ENCODE peak calls at places on chromosomes 16 and 17, in nine cellular contexts. T, R, K, C, B, X, Z, P and H are unnamed samples.

GRCh38 chr16:19963306-19963705 is 78.7 kb upstream of the GPRC5B start:
- DNase-seq in X (no peak), K (no peak), P (no peak), Z (no peak), T (no peak), B (no peak), R (no peak), C (no peak), H (no peak)

GRCh38 chr17:61152898-61153297 is 246.7 kb upstream of the TBX2 start:
- DNase-seq in P (no peak), X (no peak), B (no peak), K (no peak), R (no peak), C (no peak), T (no peak), Z (no peak), H (no peak)

GRCh38 chr17:41811549-41812175 is at the start of gene P3H4:
- DNase-seq in Z (peak; percentile 87), B (peak; percentile 70), R (peak; percentile 90), X (peak; percentile 59), C (peak; percentile 93), P (peak; percentile 83), K (peak; percentile 70), T (peak; percentile 72), H (peak; percentile 94)

GRCh38 chr17:2025220-2025621 is at the start of gene RTN4RL1:
- DNase-seq in B (peak; percentile 88), P (peak; percentile 33), Z (peak; percentile 92), T (peak; percentile 42), X (peak; percentile 54), K (peak; percentile 31), C (peak; percentile 87), R (peak; percentile 81), H (no peak)

GRCh38 chr17:49946964-49947584 is 21.9 kb upstream of the DLX4 start:
- DNase-seq in K (no peak), Z (no peak), R (no peak), X (no peak), C (no peak), P (no peak), T (no peak), B (no peak), H (no peak)

GRCh38 chr17:75394332-75394918 is 11.1 kb downstream of the GRB2 start:
- DNase-seq in R (no peak), B (peak; percentile 20), T (no peak), Z (no peak), K (no peak), P (no peak), X (no peak), C (no peak), H (no peak)

GRCh38 chr16:89505204-89506112 is 2.7 kb upstream of the SPG7 start:
- DNase-seq in X (peak; percentile 77), K (peak; percentile 57), B (peak; percentile 90), T (peak; percentile 94), Z (no peak), C (peak; percentile 95), R (peak; percentile 91), P (peak; percentile 92), H (peak; percentile 98)

GRCh38 chr16:31333686-31334649 is 21.0 kb upstream of the ITGAX start:
- DNase-seq in C (no peak), R (peak; percentile 53), K (no peak), Z (peak; percentile 42), X (peak; percentile 29), T (peak; percentile 56), B (peak; percentile 29), P (peak; percentile 30), H (peak; percentile 22)

GRCh38 chr17:78588258-78589030 is 11.2 kb upstream of the DNAH17 start:
- DNase-seq in R (no peak), Z (no peak), X (no peak), C (peak; percentile 59), B (no peak), K (no peak), T (no peak), P (peak; percentile 11), H (no peak)

GRCh38 chr16:65745201-65745600 is 621.3 kb upstream of the CDH5 start:
- DNase-seq in P (no peak), Z (no peak), K (no peak), B (no peak), R (no peak), X (no peak), T (no peak), C (no peak), H (no peak)

GRCh38 chr16:65746941-65747340 is 619.5 kb upstream of the CDH5 start:
- DNase-seq in R (no peak), K (no peak), X (no peak), Z (no peak), T (no peak), C (no peak), B (no peak), P (no peak), H (no peak)

GRCh38 chr16:65744401-65744800 is 622.1 kb upstream of the CDH5 start:
- DNase-seq in P (no peak), Z (no peak), B (no peak), C (no peak), R (no peak), X (no peak), T (no peak), K (no peak), H (no peak)

GRCh38 chr16:65751622-65752598 is 614.6 kb upstream of the CDH5 start:
- DNase-seq in K (no peak), Z (no peak), C (no peak), X (no peak), R (no peak), B (no peak), P (peak; percentile 34), T (no peak), H (no peak)

DNA sequence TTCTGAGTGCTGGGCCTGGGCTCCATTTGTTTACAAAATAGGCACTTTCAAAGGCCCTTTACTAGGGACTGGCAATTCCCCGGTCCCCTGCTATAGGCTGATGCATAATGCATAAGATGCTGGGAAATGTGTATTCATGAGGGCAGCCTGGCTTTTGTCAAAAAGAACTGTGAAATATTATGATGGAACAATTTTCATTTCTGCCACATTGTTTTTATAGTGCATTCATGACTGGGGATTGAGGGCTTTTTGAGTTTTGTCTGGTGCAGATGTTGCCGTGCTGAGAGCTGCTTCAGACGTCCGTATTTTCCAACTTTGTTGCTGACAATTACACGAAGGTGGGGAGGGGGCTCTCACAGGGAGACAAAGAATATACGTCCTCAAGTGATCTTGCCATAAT is 616.9 kb upstream of the CDH5 start:
- DNase-seq in T (no peak), K (no peak), Z (no peak), C (no peak), R (no peak), B (no peak), X (no peak), P (no peak), H (no peak)
- H3K4me3 ChIP-seq in T (no peak overlapping the region), K (no peak overlapping the region), Z (no peak overlapping the region), C (no peak overlapping the region), R (no peak overlapping the region), B (no peak overlapping the region), X (no peak overlapping the region), P (no peak overlapping the region), H (no peak overlapping the region)

DNA sequence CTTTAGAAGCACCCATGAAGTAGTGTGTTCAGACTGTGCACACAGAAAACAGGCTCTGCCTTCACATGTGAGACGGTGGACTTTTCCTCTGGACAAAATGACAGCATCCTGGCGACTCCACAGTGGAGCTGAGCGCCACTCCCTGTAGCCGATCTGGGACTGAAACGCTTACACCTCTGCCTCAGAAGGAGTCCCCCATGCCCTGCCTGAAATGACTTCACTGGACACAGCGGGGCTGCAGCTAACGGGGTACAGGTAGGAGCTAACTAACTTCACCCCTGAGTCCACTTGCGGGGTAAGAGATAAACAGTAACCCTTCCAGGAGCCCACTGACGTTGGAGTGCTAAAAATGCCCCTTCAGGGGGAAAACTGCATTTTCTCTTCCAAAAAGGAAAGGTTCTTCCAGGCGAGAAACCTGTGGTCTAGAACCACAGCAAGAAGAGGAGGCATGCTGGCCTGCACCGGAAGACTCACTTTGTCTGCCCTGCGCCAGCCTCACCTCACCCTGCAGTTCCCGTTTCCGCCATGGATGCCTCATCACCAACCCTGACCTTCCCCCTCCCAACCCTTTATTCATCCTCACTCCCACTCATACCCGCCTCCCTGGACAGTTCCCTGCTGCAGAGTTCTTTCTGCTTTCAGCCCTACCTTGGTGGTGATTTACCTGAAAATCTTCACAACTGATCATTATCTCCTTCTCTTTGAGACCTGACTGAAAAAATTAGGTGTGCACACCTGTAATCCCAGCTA is 19.4 kb upstream of the ENDOV start:
- DNase-seq in T (no peak), P (no peak), Z (no peak), K (no peak), X (no peak), B (no peak), C (no peak), R (no peak), H (no peak)
- TF ChIP-seq CTCF in T (no peak), P (no peak), Z (no peak), K (no peak), X (no peak), B (no peak), C (no peak), R (no peak), H (no peak)

GRCh38 chr17:5581655-5582054 is 2.7 kb downstream of the NLRP1 start:
- DNase-seq in C (no peak), K (no peak), X (no peak), T (no peak), Z (no peak), P (no peak), B (no peak), R (no peak), H (no peak)

GRCh38 chr17:5582177-5582885 is 2.0 kb downstream of the NLRP1 start:
- DNase-seq in Z (no peak), C (no peak), K (no peak), T (no peak), X (no peak), R (no peak), P (no peak), B (no peak), H (no peak)

GRCh38 chr17:5583426-5584382 is 605 bp downstream of the NLRP1 start:
- DNase-seq in T (no peak), C (peak; percentile 85), R (no peak), B (no peak), K (no peak), Z (no peak), P (no peak), X (no peak), H (peak; percentile 39)

GRCh38 chr17:5580974-5581373 is 3.3 kb downstream of the NLRP1 start:
- DNase-seq in Z (no peak), P (no peak), B (peak; percentile 37), C (no peak), K (no peak), R (no peak), X (no peak), T (no peak), H (no peak)

GRCh38 chr17:5580367-5580766 is 3.9 kb downstream of the NLRP1 start:
- DNase-seq in R (no peak), B (peak; percentile 7), K (peak; percentile 27), P (peak; percentile 23), Z (no peak), T (no peak), C (no peak), X (no peak), H (no peak)
- H3K4me3 ChIP-seq in R (no peak overlapping the region), B (no peak overlapping the region), K (no peak overlapping the region), P (no peak overlapping the region), Z (no peak overlapping the region), T (no peak overlapping the region), C (no peak overlapping the region), X (no peak overlapping the region), H (no peak overlapping the region)

DNA sequence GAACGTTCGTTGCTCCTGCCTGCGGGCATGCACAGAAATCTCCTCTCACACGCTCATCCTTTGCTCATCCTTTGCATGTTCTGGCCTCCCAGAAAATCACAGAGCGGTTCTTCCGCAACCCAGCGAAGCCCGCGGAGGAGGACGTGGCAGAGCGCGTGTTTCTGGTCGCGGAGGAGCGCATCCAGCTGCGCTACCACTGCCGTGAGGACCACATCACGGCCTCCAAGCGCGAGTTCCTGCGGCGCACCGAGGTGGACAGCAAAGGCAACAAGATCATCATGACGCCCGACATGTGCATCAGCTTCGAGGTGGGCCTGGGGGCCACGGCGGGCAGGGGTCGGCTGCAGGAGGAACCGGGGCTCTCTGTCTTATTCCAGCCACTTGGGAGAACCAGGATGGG is 9.6 kb upstream of the KATNB1 start:
- DNase-seq in Z (no peak), K (no peak), R (peak; percentile 48), T (no peak), P (no peak), C (peak; percentile 64), B (no peak), X (no peak), H (no peak)
- TF ChIP-seq CTCF in Z (no peak), K (no peak), R (no peak), T (no peak), P (no peak), C (no peak), B (no peak), X (no peak), H (no peak)